ENCODE peak calls at places on chromosomes 5 and 9, in nine cellular contexts. J is WERI-Rb-1, D is breast epithelium, S is heart right ventricle, M is psoas muscle, G is spleen, F is right atrium auricular region, B is pancreas, A is left ventricle myocardium inferior. V is an unnamed sample.

GRCh38 chr9:121494192-121494591 is 5.5 kb downstream of the GGTA1 start:
- DNase-seq in F (no peak), A (no peak), J (no peak), B (no peak), D (no peak), G (no peak), M (no peak), S (no peak), V (no peak)

GRCh38 chr5:177569894-177570293 is 15.5 kb upstream of the FAM193B start:
- DNase-seq in J (no peak), S (no peak), D (no peak), A (no peak), M (no peak), B (no peak), G (no peak), F (no peak), V (no peak)

GRCh38 chr9:81522721-81523551 is 166.4 kb downstream of the TLE1 start:
- DNase-seq in M (no peak), S (no peak), J (peak), G (no peak), F (no peak), B (peak), A (no peak), D (no peak), V (no peak)

GRCh38 chr5:176608937-176609723 is 826 bp downstream of the GPRIN1 start:
- DNase-seq in F (no peak), M (no peak), D (no peak), G (no peak), B (no peak), A (no peak), J (peak), S (no peak), V (no peak)

GRCh38 chr5:72015103-72015548 is 92.1 kb upstream of the MAP1B start:
- DNase-seq in M (no peak), S (peak), G (no peak), D (no peak), F (peak), A (no peak), B (peak), J (no peak), V (peak)

GRCh38 chr9:97438666-97439065 is 26.8 kb downstream of the TDRD7 start:
- DNase-seq in A (no peak), M (no peak), S (no peak), G (no peak), F (no peak), B (no peak), J (no peak), D (no peak), V (no peak)

GRCh38 chr9:15355669-15356068 is 48.7 kb upstream of the TTC39B start:
- DNase-seq in M (no peak), J (no peak), D (no peak), A (no peak), B (no peak), F (no peak), G (no peak), S (no peak), V (no peak)

GRCh38 chr5:87787640-87788039 is 374.9 kb upstream of the CCNH start:
- DNase-seq in B (no peak), D (no peak), A (no peak), F (no peak), M (no peak), J (no peak), G (no peak), S (no peak), V (no peak)

GRCh38 chr5:139757727-139758509 is 37.7 kb upstream of the PSD2 start:
- DNase-seq in D (no peak), B (no peak), S (no peak), A (no peak), M (no peak), F (no peak), J (peak), G (no peak), V (no peak)
- H3K4me3 ChIP-seq in D (no peak), B (no peak), S (no peak), A (no peak), M (no peak), F (no peak), J (no peak), G (no peak), V (no peak)

GRCh38 chr9:70408393-70409040 is 5.9 kb downstream of the KLF9 start:
- DNase-seq in D (no peak), B (no peak), J (no peak), G (no peak), F (no peak), A (no peak), M (no peak), S (no peak), V (no peak)

GRCh38 chr9:70411141-70411929 is 3.1 kb downstream of the KLF9 start:
- DNase-seq in M (peak), S (peak), A (peak), F (peak), D (no peak), B (peak), G (peak), J (no peak), V (peak)

GRCh38 chr9:70410368-70410767 is 4.1 kb downstream of the KLF9 start:
- DNase-seq in J (no peak), B (no peak), S (no peak), A (no peak), D (no peak), F (peak), M (no peak), G (no peak), V (no peak)

GRCh38 chr9:70409280-70409679 is 5.2 kb downstream of the KLF9 start:
- DNase-seq in B (no peak), S (no peak), M (no peak), F (no peak), J (no peak), D (no peak), G (no peak), A (no peak), V (no peak)

GRCh38 chr9:70409800-70410199 is 4.7 kb downstream of the KLF9 start:
- DNase-seq in J (no peak), M (no peak), G (no peak), D (no peak), B (no peak), S (no peak), F (peak), A (no peak), V (no peak)
- H3K27ac ChIP-seq in J (no peak), M (peak), G (peak), D (peak), B (no peak), S (peak), F (peak), A (peak), V (peak)

GRCh38 chr9:91004992-91005391 is 203.4 kb downstream of the SYK start:
- DNase-seq in S (no peak), J (no peak), D (no peak), G (no peak), A (no peak), M (no peak), F (no peak), B (no peak), V (no peak)
- TF ChIP-seq CTCF in S (no peak), J (peak), D (no peak), G (no peak), A (no peak), M (no peak), F (no peak), B (no peak), V (no peak)

DNA sequence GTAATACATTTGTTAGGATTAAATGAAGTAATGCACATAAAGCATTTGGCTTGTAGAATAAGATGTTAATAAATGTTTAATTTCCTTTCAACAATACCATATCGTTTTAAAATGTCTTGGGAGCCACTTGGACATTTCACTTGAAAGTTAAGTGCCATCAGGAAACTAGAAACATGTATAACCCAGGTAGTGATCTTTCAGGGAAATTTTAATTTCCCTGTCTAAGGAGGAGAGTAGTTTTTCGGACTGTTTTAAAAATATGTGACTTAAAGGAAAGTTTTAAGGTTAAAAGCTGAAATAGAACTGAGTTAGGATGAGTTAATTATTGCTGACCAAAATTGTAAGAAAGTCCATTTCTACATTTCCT is 18.0 kb downstream of the CDC42SE2 start:
- DNase-seq in S (no peak), M (no peak), G (no peak), F (no peak), B (no peak), J (no peak), D (no peak), A (no peak), V (no peak)
- H3K4me3 ChIP-seq in S (no peak), M (no peak), G (no peak), F (no peak), B (no peak), J (no peak), D (no peak), A (no peak), V (no peak)

GRCh38 chr5:59795141-59795540 is 98.4 kb downstream of the PDE4D start:
- DNase-seq in A (no peak), F (no peak), M (no peak), G (no peak), S (no peak), J (no peak), D (no peak), B (no peak), V (no peak)

GRCh38 chr5:59798862-59799667 is 94.5 kb downstream of the PDE4D start:
- DNase-seq in J (no peak), G (no peak), M (no peak), A (no peak), F (no peak), B (peak), D (no peak), S (no peak), V (no peak)

GRCh38 chr5:59800375-59800893 is 93.1 kb downstream of the PDE4D start:
- DNase-seq in D (no peak), G (no peak), F (no peak), B (no peak), J (no peak), S (no peak), A (no peak), M (no peak), V (no peak)

DNA sequence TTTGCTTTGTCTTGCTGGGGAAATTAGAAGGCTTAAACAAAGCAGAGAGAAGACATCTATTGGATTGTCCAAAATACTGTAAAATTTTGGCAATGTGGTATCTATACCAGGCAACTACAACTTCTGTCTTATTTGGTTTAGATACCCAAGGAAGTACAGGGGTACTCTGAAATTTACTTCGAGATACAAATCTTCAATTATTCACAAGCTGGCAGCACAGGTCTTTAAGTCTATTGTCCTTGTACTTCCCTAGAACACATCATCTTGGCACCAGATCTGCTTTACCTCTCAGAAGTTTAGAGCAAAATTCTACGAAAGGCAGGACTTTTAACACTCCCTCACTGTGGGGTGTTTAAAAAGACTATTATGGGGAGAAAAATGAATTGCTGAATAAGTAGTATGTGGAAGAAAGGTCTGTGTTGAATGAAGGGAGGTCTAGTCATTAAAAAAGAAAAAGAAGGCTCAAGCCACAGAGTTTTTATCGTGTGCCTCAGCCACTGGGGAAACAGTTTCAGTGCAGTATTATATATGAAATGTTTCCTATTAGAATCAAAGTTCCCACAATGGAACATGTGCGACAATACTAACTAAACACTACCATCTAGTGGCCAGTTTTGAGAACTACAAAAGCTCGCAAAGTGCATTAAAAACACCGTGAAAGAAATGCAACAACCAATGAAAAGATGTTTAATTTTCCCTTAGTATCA is 93.7 kb downstream of the PDE4D start:
- DNase-seq in D (no peak), M (no peak), G (no peak), J (peak), A (no peak), F (no peak), B (peak), S (no peak), V (no peak)
- H3K27ac ChIP-seq in D (peak), M (no peak), G (peak), J (no peak), A (peak), F (no peak), B (no peak), S (peak), V (no peak)

DNA sequence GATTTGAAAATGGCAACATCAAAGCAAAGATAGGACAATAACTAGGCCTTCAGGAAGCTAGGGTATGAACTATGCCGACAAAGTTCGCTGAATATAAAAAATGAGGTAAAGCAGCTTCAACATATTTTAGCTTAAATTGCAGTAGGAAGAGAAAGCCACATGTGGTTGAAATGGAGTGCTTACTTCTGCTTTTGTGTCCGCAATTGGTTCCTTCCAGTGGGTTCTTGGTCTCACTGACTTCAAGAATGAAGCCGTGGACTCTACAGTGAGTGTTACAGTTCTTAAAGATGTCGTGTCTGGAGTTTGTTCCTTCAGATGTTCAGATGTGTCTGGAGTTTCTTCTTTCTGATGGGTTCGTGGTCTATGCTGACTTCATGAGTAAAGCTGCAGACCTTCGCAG is 95.2 kb downstream of the APTX start:
- DNase-seq in F (no peak), B (no peak), S (no peak), M (no peak), D (no peak), A (no peak), J (no peak), G (no peak), V (no peak)
- TF ChIP-seq CTCF in F (no peak), B (no peak), S (no peak), M (no peak), D (no peak), A (no peak), J (no peak), G (no peak), V (no peak)

DNA sequence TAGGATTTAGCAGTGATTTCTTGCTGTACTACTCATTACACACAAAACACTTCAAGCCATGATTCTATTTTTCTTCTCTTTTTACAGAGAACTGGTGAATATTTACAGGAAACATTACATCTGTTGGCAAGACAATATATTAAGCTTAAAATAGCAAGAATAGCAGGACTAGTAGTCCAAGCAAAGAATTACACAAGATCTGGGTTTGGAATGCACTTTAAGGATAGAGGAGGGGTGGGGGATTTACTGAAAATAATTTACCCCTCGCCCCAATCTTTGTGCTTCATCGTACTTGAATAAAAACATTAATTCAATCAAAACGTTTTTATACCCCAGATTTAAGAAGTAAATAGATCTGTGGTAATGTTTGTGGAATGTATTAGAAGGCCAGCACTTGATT is 24.0 kb downstream of the SVEP1 start:
- DNase-seq in B (no peak), S (no peak), J (no peak), A (no peak), F (no peak), D (no peak), G (no peak), M (no peak), V (no peak)
- H3K4me3 ChIP-seq in B (no peak), S (no peak), J (no peak), A (no peak), F (no peak), D (no peak), G (no peak), M (no peak), V (peak)

DNA sequence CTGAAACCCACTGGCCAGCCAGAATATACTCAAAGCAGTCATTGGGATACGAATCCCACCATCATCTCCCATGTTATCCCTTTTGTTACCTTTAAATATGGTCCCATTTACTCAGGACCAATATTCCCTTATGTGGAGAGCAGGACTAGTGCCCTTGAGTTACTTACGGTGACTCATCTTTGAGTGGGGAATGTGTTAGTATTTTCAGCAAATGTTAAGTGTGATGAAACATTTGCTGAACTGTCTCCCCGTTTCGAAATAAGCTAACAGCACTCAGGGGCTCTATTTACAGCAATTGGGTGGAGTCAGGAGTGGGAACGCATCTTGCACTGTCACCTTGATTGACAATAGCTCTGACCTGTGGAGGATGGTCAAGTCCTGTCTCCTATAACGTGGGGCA is 67.4 kb downstream of the CTSL start:
- DNase-seq in J (no peak), B (no peak), M (no peak), A (no peak), S (no peak), D (no peak), G (no peak), F (no peak), V (no peak)
- H3K27ac ChIP-seq in J (no peak), B (no peak), M (no peak), A (peak), S (peak), D (peak), G (peak), F (peak), V (peak)

DNA sequence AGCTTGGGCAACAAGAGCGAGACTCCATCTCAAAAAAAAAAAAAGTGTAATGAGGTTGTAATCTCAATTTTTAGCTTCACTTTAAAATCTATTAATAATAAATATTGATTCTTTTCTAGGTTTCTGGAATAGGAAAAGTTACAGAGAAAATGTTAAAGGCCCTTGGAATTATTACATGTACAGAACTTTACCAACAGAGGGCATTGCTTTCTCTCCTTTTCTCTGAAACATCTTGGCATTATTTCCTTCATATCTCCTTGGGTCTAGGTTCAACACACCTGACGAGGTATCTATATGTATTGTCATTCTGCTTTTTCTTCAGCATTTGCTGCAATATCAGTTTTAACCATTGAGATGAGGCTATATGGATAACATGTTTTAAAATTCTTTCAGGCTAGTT is 26.6 kb upstream of the ANKDD1B start:
- DNase-seq in G (no peak), B (no peak), D (no peak), S (no peak), A (no peak), J (no peak), F (no peak), M (no peak), V (no peak)
- TF ChIP-seq CTCF in G (no peak), B (no peak), D (no peak), S (no peak), A (no peak), J (peak), F (no peak), M (no peak), V (no peak)